ENCODE peak calls at places on chromosomes 2 and 18, in seven cellular contexts. C, O, U, S, M, B and W are unnamed samples.

GRCh38 chr18:72232611-72233010 is 311.5 kb downstream of the CBLN2 start:
- DNase-seq in B (no peak), C (no peak), M (no peak), S (no peak), O (no peak), U (no peak), W (no peak)

GRCh38 chr18:75784413-75784812 is 356.9 kb upstream of the SMIM21 start:
- DNase-seq in M (peak; percentile 56), C (no peak), B (no peak), S (no peak), O (no peak), U (no peak), W (no peak)

GRCh38 chr2:950627-950992 is at the start of gene SNTG2:
- DNase-seq in C (peak; percentile 86), O (no peak), S (no peak), M (peak; percentile 97), U (no peak), B (peak; percentile 32), W (peak; percentile 55)

GRCh38 chr2:39139511-39140237 is 18.8 kb upstream of the SOS1 start:
- DNase-seq in M (no peak), U (no peak), B (no peak), O (no peak), S (no peak), C (no peak), W (no peak)

GRCh38 chr18:46596119-46596518 is 60.9 kb downstream of the LOXHD1 start:
- DNase-seq in U (no peak), M (no peak), O (no peak), S (no peak), C (no peak), B (no peak), W (no peak)

GRCh38 chr18:75060185-75060584 is 148.8 kb downstream of the PTGR3 start:
- DNase-seq in O (no peak), M (no peak), S (no peak), B (no peak), C (no peak), U (no peak), W (no peak)

GRCh38 chr2:205685314-205686230 is 3.3 kb downstream of the NRP2 start:
- DNase-seq in C (peak; percentile 78), U (no peak), S (no peak), B (no peak), M (peak; percentile 76), O (no peak), W (no peak)

GRCh38 chr18:36592282-36592681 is 236.5 kb downstream of the TPGS2 start:
- DNase-seq in S (no peak), C (no peak), M (no peak), U (no peak), O (no peak), B (no peak), W (no peak)

GRCh38 chr2:104758199-104758620 is 95.7 kb upstream of the POU3F3 start:
- DNase-seq in C (peak; percentile 72), U (no peak), O (no peak), S (no peak), M (no peak), B (no peak), W (peak; percentile 5)

GRCh38 chr2:236305964-236306605 is 41.9 kb upstream of the ASB18 start:
- DNase-seq in B (no peak), U (no peak), M (no peak), S (no peak), O (no peak), C (no peak), W (no peak)

GRCh38 chr2:63658176-63658968 is 69.6 kb downstream of the MDH1 start:
- DNase-seq in S (no peak), B (no peak), O (no peak), C (no peak), M (no peak), U (no peak), W (no peak)

GRCh38 chr2:178109813-178110212 is 2.4 kb upstream of the RBM45 start:
- DNase-seq in S (peak; percentile 42), O (peak; percentile 33), B (peak; percentile 55), U (no peak), M (peak; percentile 64), C (no peak), W (peak; percentile 40)

GRCh38 chr2:165874445-165875039 is 79.0 kb downstream of the TTC21B start:
- DNase-seq in O (peak; percentile 28), S (peak; percentile 72), C (no peak), U (peak; percentile 36), M (peak; percentile 44), B (peak; percentile 43), W (peak; percentile 79)

GRCh38 chr2:165044505-165045303 is 89.4 kb upstream of the SLC38A11 start:
- DNase-seq in B (no peak), O (no peak), U (no peak), S (no peak), M (no peak), C (no peak), W (no peak)

GRCh38 chr2:235088608-235089020 is 136.8 kb downstream of the SH3BP4 start:
- DNase-seq in S (peak; percentile 22), O (no peak), M (no peak), U (no peak), B (no peak), C (no peak), W (no peak)

GRCh38 chr18:36503477-36503876 is 206.0 kb downstream of the FHOD3 start:
- DNase-seq in M (no peak), B (no peak), S (no peak), C (no peak), O (no peak), U (no peak), W (no peak)

GRCh38 chr2:48529676-48530032 is 300 bp upstream of the STON1 start:
- DNase-seq in U (no peak), S (no peak), O (no peak), B (no peak), C (peak; percentile 57), M (no peak), W (no peak)

GRCh38 chr2:48528431-48528830 is 1.5 kb upstream of the STON1 start:
- DNase-seq in U (no peak), C (no peak), M (no peak), B (no peak), S (no peak), O (no peak), W (no peak)

GRCh38 chr2:48527211-48527880 is 2.6 kb upstream of the STON1 start:
- DNase-seq in S (no peak), U (no peak), O (no peak), B (no peak), C (no peak), M (no peak), W (no peak)

GRCh38 chr2:48529189-48529588 is 765 bp upstream of the STON1 start:
- DNase-seq in M (peak; percentile 52), C (peak; percentile 51), S (no peak), O (no peak), U (no peak), B (peak; percentile 18), W (no peak)

DNA sequence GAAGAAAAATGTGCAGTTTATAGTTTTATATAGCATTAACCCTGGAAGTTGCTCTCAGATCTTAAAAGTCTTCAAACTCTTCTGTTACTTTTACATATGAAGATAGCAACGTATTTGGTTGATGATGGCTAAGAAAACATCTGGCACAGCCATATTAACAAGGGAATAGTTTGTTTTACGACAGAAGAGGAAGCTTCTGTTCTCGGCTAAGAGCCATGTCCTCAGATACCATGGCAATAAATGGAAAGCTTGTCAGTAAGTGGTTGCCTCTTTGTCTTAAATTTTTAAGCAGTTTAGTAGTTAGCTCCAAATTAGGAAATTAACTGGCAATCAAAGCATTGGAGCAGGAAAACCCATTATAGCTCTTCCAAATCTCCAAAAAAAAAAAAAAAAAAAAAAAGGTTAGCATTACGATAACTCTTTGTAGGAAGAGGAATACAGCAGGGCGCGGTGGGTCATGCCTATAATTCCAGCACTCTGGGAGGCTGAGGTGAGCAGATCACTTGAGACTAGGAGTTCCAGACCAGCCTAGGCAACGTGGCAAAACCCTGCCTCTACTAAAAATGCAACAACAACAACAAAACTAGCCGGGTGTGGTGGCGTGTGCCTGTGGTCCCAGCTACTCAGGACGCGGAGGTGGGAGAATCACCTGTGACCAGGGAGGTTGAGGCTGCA is 4.5 kb upstream of the STON1 start:
- DNase-seq in B (no peak), C (no peak), O (no peak), U (no peak), M (no peak), S (no peak), W (no peak)
- TF ChIP-seq JUND in B (no peak), C (no peak), O (no peak), U (no peak), M (no peak), S (no peak), W (no peak)

GRCh38 chr2:97712693-97713295 is 582 bp upstream of the ZAP70 start:
- DNase-seq in M (no peak), S (no peak), C (no peak), U (no peak), O (no peak), B (no peak), W (no peak)
- TF ChIP-seq JUND in M (no peak), S (no peak), C (no peak), U (no peak), O (no peak), B (no peak), W (no peak)

GRCh38 chr18:55024568-55024967 is 65.3 kb upstream of the CCDC68 start:
- DNase-seq in C (no peak), U (no peak), O (no peak), M (no peak), B (no peak), S (no peak), W (no peak)
- TF ChIP-seq JUND in C (no peak), U (no peak), O (no peak), M (peak; percentile 21), B (no peak), S (no peak), W (no peak)

GRCh38 chr18:23498062-23498582 is 5.2 kb upstream of the RMC1 start:
- DNase-seq in S (no peak), M (no peak), U (no peak), B (no peak), O (no peak), C (no peak), W (no peak)

GRCh38 chr18:23495723-23496440 is 7.4 kb upstream of the RMC1 start:
- DNase-seq in U (no peak), C (no peak), B (no peak), M (no peak), O (no peak), S (no peak), W (no peak)

GRCh38 chr18:23499571-23499889 is 3.8 kb upstream of the RMC1 start:
- DNase-seq in O (no peak), C (no peak), U (no peak), B (no peak), S (no peak), M (no peak), W (no peak)

GRCh38 chr18:23501626-23502025 is 1.7 kb upstream of the RMC1 start:
- DNase-seq in S (no peak), O (no peak), M (no peak), B (no peak), C (no peak), U (no peak), W (no peak)

DNA sequence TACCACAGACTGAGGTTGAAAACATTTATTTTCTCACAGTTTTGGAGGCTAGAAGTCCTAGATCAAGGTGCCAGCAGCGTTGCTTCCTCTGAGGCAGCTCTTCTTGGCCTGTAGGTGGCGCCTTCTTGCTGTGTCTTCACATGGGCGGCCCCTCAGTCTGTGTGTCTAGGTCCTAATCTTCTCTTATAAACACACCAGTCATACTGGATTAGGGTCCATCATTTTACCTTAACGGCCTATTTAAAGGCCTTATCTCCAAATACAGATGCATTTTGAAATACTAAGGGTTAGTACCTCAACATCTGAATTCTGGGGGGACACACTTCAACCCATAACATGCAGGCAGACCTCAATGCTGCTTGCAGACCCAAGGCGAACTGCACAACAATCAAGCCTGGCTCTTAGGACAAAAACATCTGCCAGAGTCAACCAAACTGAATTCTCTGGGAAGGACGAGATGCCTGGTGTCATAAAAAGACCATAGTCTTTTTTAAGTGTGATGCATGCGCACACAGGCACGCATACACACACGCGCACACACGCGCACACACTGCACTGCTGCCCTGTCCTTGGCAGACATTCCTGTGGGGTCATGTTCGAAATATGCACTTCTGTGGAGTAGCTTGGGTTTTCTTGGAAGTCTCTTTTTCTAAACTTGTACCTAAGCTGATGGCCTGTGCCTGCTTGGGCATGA is 4.3 kb upstream of the RMC1 start:
- DNase-seq in S (peak; percentile 62), U (no peak), B (peak; percentile 92), M (peak; percentile 68), O (peak; percentile 59), C (peak; percentile 66), W (peak; percentile 68)
- TF ChIP-seq JUND in S (no peak), U (no peak), B (no peak), M (no peak), O (no peak), C (no peak), W (no peak)